ENCODE peak calls at places on chromosome 14, in four cellular contexts. B, K, I and J are unnamed samples.

GRCh38 chr14:84482256-84483071 is 1047.5 kb upstream of the FLRT2 start:
- DNase-seq in B (no peak), K (no peak), I (no peak), J (no peak)

GRCh38 chr14:100389497-100390104 is 66.5 kb downstream of the SLC25A47 start:
- DNase-seq in B (no peak), K (no peak), I (no peak), J (no peak)

GRCh38 chr14:63174760-63175191 is 29.5 kb upstream of the RHOJ start:
- DNase-seq in B (no peak), K (no peak), I (no peak), J (peak)

GRCh38 chr14:23922545-23922944 is 31.0 kb upstream of the DHRS4 start:
- DNase-seq in B (no peak), K (no peak), I (no peak), J (no peak)

GRCh38 chr14:101734241-101734847 is 27.2 kb upstream of the PPP2R5C start:
- DNase-seq in B (no peak), K (no peak), I (no peak), J (peak)

GRCh38 chr14:24246765-24247212 is 4.4 kb upstream of the TINF2 start:
- DNase-seq in B (peak), K (peak), I (no peak), J (no peak)

GRCh38 chr14:55713496-55713895 is 133.5 kb downstream of the KTN1 start:
- DNase-seq in B (no peak), K (no peak), I (no peak), J (no peak)

GRCh38 chr14:69328317-69328716 is 68.4 kb downstream of the GALNT16 start:
- DNase-seq in B (peak), K (no peak), I (no peak), J (no peak)

GRCh38 chr14:21536395-21537087 is 10.4 kb upstream of the SALL2 start:
- DNase-seq in B (no peak), K (no peak), I (no peak), J (no peak)

GRCh38 chr14:33696165-33696564 is 254.7 kb downstream of the EGLN3 start:
- DNase-seq in B (no peak), K (no peak), I (no peak), J (no peak)

DNA sequence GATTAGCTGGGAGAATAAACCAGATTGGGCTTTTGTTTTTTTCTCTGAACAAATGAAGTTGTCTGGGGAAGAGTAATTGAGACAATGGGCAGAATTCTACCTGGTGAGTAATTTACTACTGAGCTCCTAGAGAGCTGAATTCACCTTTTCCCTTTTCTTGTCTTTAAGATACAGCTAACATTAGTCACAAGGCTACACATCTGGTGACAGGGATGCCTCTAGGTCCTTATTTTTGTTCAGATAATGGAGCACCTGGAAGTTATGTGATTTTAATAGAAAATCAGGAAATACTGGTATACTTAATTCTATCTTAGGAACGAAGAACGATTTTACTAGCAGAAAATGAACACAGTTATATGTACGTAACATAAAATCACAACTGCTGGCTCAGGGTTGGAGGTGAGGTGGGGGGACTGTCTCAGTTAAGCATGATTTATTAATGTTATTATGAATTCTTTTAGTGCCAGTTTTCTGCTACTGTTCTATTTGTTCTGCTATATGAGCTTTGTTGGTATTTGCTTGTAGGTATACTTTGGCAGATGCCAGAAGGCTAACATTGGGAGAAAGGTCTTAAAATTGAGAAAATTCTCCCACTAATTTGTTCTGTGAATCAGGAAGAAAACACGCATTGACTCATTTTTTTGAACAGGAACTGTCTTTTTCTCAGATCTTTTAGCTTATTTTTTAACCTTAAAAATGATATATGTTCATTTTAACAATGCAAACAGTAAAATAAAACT is 482.7 kb upstream of the RGS6 start:
- DNase-seq in B (no peak), K (no peak), I (no peak), J (no peak)
- TF ChIP-seq CTCF in B (no peak), K (no peak), I (no peak), J (no peak)

GRCh38 chr14:64266206-64266605 is 28.0 kb downstream of the ESR2 start:
- DNase-seq in B (no peak), K (peak), I (no peak), J (peak)
- H3K27ac ChIP-seq in B (no peak), K (peak), I (no peak), J (no peak)

DNA sequence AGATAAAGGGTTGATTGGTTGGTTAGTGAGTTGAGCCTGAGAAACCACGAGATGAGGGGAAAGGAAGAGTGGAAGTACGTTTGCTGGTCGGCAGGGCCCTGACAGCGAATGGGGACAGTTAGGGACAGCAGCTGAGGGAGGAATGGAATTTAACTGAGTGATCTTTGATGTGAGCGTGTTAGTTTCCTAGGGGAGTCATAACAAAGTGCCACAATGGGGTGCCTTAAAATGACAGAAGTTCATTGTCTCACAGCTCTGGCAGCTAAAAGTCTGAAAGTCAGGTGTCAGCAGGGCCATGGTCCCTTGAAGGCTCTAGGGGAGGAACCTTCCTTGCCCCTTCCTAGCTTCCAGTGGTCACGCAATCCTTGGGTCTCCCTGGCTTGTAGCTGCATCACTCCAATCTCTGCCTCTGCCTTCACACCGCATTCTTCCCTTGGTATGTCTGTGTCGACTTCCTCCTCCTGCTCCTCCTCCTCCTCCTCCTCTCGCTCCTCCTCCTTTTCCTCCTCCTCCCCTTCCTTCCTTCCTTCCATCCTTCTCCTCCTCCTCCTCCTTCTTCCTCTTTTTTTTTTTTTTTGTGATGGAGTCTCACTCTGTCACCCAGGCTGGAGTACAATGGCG is 26.0 kb upstream of the RIN3 start:
- DNase-seq in B (no peak), K (no peak), I (no peak), J (no peak)
- TF ChIP-seq CTCF in B (no peak), K (no peak), I (no peak), J (no peak)

DNA sequence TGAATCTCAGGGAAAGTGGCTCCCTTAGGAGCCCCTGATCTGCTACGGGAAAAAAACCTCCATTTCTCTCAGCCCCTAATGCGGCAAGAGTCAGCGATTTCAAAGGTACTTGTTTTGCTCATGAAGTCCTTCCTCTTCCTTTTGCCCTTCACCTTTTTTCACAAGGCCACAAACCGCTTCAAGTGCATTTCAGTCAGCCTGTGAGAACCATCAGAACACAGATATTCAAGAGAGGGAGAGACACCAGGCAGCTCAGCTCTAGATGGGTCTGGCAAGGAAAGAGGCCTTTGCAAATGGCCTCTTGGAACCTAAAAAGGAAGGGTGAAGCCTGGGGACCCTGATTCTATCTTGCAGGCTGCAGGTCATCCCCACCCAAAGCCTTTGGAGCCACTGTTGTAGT is 144.9 kb downstream of the SAMD4A start:
- DNase-seq in B (no peak), K (no peak), I (no peak), J (no peak)
- H3K27ac ChIP-seq in B (peak), K (peak), I (peak), J (no peak)

GRCh38 chr14:77641207-77641533 is 24.7 kb upstream of the SPTLC2 start:
- DNase-seq in B (no peak), K (no peak), I (no peak), J (no peak)

GRCh38 chr14:77641534-77642341 is 25.3 kb upstream of the SPTLC2 start:
- DNase-seq in B (peak), K (peak), I (peak), J (no peak)

GRCh38 chr14:77642407-77642806 is 26.0 kb upstream of the SPTLC2 start:
- DNase-seq in B (no peak), K (no peak), I (no peak), J (no peak)

DNA sequence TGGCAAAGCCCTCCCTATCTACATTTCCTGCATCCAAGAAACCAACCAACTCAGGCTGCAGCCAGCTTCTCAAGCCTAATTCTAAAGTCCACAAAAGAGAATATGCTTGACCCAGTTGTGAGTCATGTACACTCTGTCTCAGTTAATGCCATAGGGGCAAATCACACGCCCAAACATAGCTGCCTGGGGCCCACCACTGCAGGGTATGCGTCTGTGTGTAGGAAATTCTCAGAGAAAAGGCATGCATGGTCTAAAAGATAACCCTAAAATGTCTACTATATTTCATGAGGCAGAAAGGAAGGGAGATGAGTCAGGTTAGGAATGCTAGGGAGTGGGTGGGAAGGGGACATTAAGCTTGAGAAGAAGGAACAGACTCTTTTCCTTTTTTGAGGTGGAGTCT is 22.3 kb upstream of the SPTLC2 start:
- DNase-seq in B (no peak), K (no peak), I (no peak), J (peak)
- TF ChIP-seq CTCF in B (no peak), K (no peak), I (no peak), J (no peak)

GRCh38 chr14:91885113-91885712 is 17.9 kb upstream of the TC2N start:
- DNase-seq in B (no peak), K (no peak), I (no peak), J (no peak)
- H3K27ac ChIP-seq in B (peak), K (no peak), I (peak), J (no peak)

GRCh38 chr14:36605506-36605857 is 23.1 kb upstream of the NKX2-8 start:
- DNase-seq in B (no peak), K (no peak), I (no peak), J (peak)
- TF ChIP-seq CTCF in B (no peak), K (no peak), I (no peak), J (peak)